ENCODE peak calls at places on chromosomes 12 and 14, in four cellular contexts. N is mammary epithelial cell, X is pancreas, Z is uterus. P is an unnamed sample.

GRCh38 chr12:60421741-60422140 is 825.9 kb downstream of the SLC16A7 start:
- DNase-seq in N (no peak), X (no peak), Z (no peak), P (no peak)

GRCh38 chr12:82896979-82897378 is 210.3 kb downstream of the TMTC2 start:
- DNase-seq in Z (no peak), X (no peak), N (peak), P (peak)

GRCh38 chr14:63766616-63767015 is 38.8 kb upstream of the SGPP1 start:
- DNase-seq in Z (no peak), X (no peak), N (no peak), P (no peak)

GRCh38 chr14:70009961-70010360 is 130.7 kb downstream of the SMOC1 start:
- DNase-seq in X (no peak), N (peak), Z (no peak), P (peak)

GRCh38 chr12:57142727-57143126 is 4.7 kb downstream of the LRP1-AS start:
- DNase-seq in X (no peak), Z (peak), N (no peak), P (no peak)

GRCh38 chr14:35304812-35305462 is 12.8 kb downstream of the PSMA6 start:
- DNase-seq in N (no peak), Z (no peak), X (no peak), P (no peak)

GRCh38 chr14:29227631-29228030 is 461.0 kb downstream of the FOXG1 start:
- DNase-seq in Z (no peak), N (no peak), X (no peak), P (no peak)

GRCh38 chr12:79525357-79525756 is 165.4 kb downstream of the PAWR start:
- DNase-seq in N (no peak), Z (no peak), X (no peak), P (no peak)

GRCh38 chr12:116939734-116940133 is 29.0 kb downstream of the FBXW8 start:
- DNase-seq in N (no peak), X (no peak), Z (no peak), P (no peak)

GRCh38 chr14:89373185-89373584 is 43.8 kb downstream of the FOXN3 start:
- DNase-seq in X (no peak), Z (no peak), N (no peak), P (peak)

GRCh38 chr12:68960162-68960501 is 27.2 kb upstream of the CPM start:
- DNase-seq in X (no peak), Z (no peak), N (no peak), P (no peak)

GRCh38 chr12:98594050-98594853 is 766 bp downstream of the SLC25A3 start:
- DNase-seq in X (peak), Z (no peak), N (peak), P (no peak)

GRCh38 chr12:130976171-130976720 is 22.5 kb downstream of the ADGRD1 start:
- DNase-seq in Z (no peak), N (no peak), X (no peak), P (no peak)

GRCh38 chr12:115871714-115872113 is 405.8 kb downstream of the MED13L start:
- DNase-seq in N (no peak), X (no peak), Z (no peak), P (peak)

GRCh38 chr12:79844693-79845092 is 90.2 kb downstream of the PPP1R12A start:
- DNase-seq in Z (no peak), N (peak), X (no peak), P (peak)

DNA sequence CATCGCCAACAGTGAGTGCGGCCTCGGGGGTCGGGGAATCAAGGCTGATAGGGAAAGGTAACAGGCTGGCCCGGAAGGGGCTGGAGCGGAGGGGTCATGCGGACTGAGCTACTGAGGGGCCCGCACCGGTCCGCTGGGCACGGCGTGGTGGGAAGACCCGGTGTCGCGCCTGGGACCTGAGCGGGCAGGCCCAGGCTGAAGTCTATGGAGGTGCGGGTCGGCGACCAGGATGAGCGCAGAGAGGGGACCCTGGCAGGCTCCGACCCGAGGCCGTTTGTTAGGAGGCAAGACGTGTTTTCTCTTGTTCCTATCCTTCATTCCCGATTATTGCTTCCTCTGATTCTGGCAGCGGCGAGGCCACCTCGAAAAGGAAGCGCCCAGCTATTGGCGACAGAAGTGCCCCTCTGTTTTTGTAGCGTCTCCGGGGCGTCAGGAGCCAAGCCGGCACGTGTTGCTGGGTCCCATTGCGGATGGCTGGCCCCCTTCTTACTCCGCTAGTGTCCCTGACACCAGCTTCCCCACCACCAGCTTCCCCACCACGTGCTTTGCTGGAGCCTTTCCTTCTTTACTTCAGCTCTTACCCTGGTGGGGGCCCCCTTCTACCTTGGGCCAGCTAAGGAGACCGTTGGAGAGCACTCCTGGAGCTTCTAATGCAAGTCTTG is 587 bp downstream of the PA2G4 start:
- DNase-seq in X (peak), Z (no peak), N (no peak), P (no peak)
- TF ChIP-seq CTCF in X (no peak), Z (no peak), N (peak), P (no peak)

GRCh38 chr14:77622562-77622961 is 6.1 kb upstream of the SPTLC2 start:
- DNase-seq in N (no peak), X (no peak), Z (no peak), P (no peak)

GRCh38 chr14:77618381-77618780 is 1.9 kb upstream of the SPTLC2 start:
- DNase-seq in X (no peak), N (no peak), Z (no peak), P (no peak)

GRCh38 chr14:77625360-77625759 is 8.9 kb upstream of the SPTLC2 start:
- DNase-seq in X (no peak), N (no peak), Z (no peak), P (no peak)

GRCh38 chr14:77620222-77620865 is 3.9 kb upstream of the SPTLC2 start:
- DNase-seq in Z (no peak), X (no peak), N (no peak), P (no peak)

DNA sequence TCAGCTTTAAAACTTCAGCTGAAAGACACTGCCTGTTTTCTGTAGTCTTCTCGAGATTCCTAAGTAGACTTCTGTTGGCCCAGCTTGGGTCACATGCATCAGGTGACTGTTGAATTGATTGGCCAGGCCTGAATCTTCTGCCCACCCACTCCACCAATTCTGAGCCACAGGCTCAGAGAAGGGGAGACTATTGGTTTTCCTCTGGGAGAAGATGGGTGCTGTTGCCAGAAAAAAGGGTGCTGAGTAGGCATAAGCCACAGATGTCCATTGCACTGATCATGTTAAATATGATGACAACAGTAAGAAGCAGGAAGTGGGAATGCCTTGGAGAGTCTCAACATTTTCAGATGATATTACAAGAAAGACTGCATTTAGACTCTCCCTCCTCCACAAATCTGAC is 6.8 kb upstream of the SPTLC2 start:
- DNase-seq in X (no peak), Z (no peak), N (no peak), P (no peak)
- H3K27ac ChIP-seq in X (no peak), Z (no peak), N (no peak), P (no peak)

GRCh38 chr12:26044592-26044991 is 80.2 kb downstream of the BHLHE41 start:
- DNase-seq in Z (no peak), N (no peak), X (no peak), P (no peak)
- TF ChIP-seq CTCF in Z (no peak), N (no peak), X (no peak), P (no peak)

GRCh38 chr12:118374126-118374725 is 1.5 kb upstream of the TAOK3 start:
- DNase-seq in N (no peak), Z (no peak), X (no peak), P (no peak)
- H3K27ac ChIP-seq in N (no peak), Z (peak), X (no peak), P (no peak)

GRCh38 chr14:67137744-67138371 is 51.4 kb upstream of the GARIN2 start:
- DNase-seq in N (peak), Z (no peak), X (no peak), P (peak)

GRCh38 chr14:67129768-67130167 is 59.5 kb upstream of the GARIN2 start:
- DNase-seq in N (no peak), X (no peak), Z (no peak), P (no peak)

GRCh38 chr14:67131691-67132090 is 57.5 kb upstream of the GARIN2 start:
- DNase-seq in X (no peak), Z (no peak), N (no peak), P (no peak)

DNA sequence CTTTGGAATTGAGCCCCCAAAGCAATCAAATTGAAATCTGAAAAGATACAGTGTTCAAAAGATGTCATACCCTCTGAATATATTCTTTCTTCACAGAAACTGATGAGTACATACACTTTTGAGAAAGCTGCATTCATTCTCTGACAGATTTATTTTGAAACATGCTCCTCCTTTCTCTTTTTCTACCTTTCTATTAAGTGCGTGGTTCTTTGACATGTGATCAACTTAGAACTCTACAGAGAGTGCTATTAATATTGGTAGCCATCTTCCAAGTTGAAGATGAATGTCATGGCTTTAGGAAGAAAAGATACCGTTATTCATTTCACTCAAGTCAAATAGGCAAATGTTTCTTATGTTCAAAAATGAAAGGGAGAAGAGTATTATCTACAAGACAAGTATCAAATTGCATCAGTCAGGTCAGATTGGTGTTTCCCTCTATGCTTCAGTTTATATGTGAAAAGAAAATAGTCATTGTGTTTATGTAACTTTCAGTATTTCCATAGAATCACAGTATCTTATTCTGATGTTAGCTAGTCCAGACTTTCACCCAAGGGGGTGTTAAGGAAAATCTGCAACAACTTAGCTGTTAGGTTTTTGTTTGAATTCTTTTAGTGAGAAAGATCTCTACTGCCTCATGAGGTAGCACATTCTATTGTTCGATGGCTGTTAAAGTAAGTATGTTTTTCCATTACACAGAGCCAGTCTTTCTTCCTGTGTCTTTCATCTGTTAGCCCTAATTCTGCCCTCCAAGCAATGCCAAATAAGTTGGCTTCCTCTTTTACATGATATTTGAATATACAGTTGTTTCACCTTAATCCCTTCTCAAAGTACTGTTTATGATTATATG is 55.4 kb upstream of the GARIN2 start:
- DNase-seq in Z (no peak), X (no peak), N (no peak), P (no peak)
- TF ChIP-seq CTCF in Z (no peak), X (no peak), N (no peak), P (no peak)

DNA sequence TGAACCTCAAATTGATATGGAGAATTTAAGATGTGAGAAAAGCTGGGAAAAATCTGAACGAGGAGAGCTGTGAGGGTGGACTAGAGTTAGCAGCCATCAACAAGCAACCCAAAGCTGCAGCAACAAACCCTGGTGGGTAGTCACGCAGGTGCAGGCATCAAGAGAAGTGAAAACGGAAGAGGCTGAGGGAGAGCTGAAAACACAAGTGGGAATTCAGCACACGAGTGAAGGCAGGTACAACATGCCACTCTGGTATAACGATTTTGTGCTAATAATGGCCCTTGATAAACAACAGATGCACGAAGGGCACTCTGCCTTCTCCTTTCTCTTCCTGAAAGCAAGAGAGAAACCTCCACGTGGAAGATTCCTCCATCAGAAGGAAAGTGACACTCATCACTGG is 11.5 kb downstream of the TCL1B start:
- DNase-seq in N (no peak), X (no peak), Z (no peak), P (no peak)
- H3K27ac ChIP-seq in N (no peak), X (no peak), Z (no peak), P (no peak)

DNA sequence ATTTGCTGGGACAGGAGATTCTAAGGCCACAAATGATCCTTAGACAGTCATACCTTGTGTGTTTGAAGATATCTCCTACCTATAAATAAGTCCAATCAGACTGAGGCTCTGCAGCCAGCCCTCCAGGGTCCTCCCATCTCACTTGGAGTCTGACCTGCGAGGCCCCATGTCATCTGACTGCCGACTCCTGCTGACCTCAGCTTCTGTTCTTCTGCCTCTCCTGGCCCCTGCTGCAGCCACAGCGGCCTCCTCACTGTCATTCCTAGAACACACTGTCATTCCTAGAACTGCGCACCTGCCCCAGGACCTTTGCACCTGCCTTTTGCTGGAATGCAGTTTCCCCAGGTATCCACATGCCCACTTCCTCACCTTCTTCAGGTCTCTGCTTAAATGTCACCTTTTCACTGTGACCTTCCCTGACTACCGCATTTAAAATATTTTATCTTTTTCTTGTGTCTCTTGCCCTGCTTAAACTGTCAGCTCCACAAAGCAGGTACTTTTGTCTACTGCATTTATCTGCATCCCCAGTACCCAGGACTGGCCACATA is 56.5 kb upstream of the RIN3 start:
- DNase-seq in N (no peak), X (no peak), Z (no peak), P (no peak)
- TF ChIP-seq CTCF in N (no peak), X (no peak), Z (no peak), P (no peak)

GRCh38 chr14:33454707-33455106 is 496.2 kb downstream of the EGLN3 start:
- DNase-seq in Z (no peak), N (no peak), X (no peak), P (no peak)
- H3K27ac ChIP-seq in Z (no peak), N (no peak), X (no peak), P (no peak)

GRCh38 chr14:72554994-72555608 is 338.8 kb downstream of the DPF3 start:
- DNase-seq in X (no peak), Z (no peak), N (no peak), P (no peak)
- TF ChIP-seq CTCF in X (no peak), Z (no peak), N (no peak), P (no peak)

DNA sequence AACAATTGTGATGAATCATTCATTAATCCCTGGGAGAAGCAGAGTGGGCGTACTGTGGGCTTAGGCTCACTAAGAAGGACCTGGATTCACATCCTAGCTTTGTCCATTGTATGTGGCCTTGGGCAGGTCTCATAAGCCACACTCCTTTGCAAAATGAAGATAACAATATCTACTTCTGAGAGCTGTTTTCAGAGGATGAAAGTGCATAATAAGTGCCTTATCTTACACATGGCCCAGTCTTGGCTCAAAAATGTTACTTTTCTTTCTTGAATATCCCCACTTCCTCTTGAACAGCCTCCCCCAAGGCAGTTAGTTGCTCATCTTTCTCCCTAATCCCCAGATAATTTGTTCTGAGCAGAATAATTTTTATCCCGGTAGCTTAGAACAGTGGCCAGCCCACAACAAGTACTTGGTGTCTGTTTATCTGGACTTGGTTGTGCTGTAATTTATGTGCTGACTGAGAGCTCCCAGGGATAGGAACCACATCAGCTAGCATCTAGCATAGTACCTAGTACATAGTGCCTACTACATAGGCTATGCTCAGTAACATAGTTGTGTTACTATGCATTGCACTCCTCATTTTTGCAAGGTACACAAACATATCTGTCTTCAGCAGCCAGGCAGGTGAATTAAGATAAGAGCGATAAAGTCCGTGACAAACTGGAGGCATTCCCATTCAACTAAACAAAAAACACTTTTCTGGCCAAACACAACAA is 61.7 kb upstream of the NUDT4 start:
- DNase-seq in N (no peak), Z (no peak), X (no peak), P (no peak)
- H3K27ac ChIP-seq in N (no peak), Z (no peak), X (no peak), P (no peak)

P was measured in RWPE1.